ENCODE peak calls at places on chromosomes 16 and 17, in nine cellular contexts. One of them, this sample, is unnamed.

GRCh38 chr16:12920739-12921138 is 19.3 kb downstream of the SHISA9 start:
- DNase-seq in GM10248: no peak
- DNase-seq in K562: no peak
- DNase-seq in psoas muscle: no peak
- DNase-seq in heart right ventricle: no peak
- DNase-seq in suprapubic skin: no peak
- DNase-seq in nephron progenitor cell: no peak
- DNase-seq in Calu3: no peak
- DNase-seq in BJ: no peak
- DNase-seq in this sample: no peak

GRCh38 chr17:35900280-35900679 is 20.1 kb upstream of the CCL5 start:
- DNase-seq in psoas muscle: no peak
- DNase-seq in suprapubic skin: no peak
- DNase-seq in Calu3: no peak
- DNase-seq in nephron progenitor cell: peak
- DNase-seq in heart right ventricle: no peak
- DNase-seq in K562: no peak
- DNase-seq in BJ: no peak
- DNase-seq in GM10248: no peak
- DNase-seq in this sample: no peak

GRCh38 chr17:1331708-1332107 is 52.2 kb downstream of the TRARG1 start:
- DNase-seq in BJ: no peak
- DNase-seq in Calu3: no peak
- DNase-seq in nephron progenitor cell: no peak
- DNase-seq in heart right ventricle: peak
- DNase-seq in GM10248: no peak
- DNase-seq in suprapubic skin: peak
- DNase-seq in psoas muscle: no peak
- DNase-seq in K562: peak
- DNase-seq in this sample: no peak

GRCh38 chr16:15055141-15056053 is 477 bp downstream of the NTAN1 start:
- DNase-seq in K562: peak
- DNase-seq in suprapubic skin: peak
- DNase-seq in nephron progenitor cell: no peak
- DNase-seq in Calu3: no peak
- DNase-seq in GM10248: no peak
- DNase-seq in heart right ventricle: peak
- DNase-seq in BJ: no peak
- DNase-seq in psoas muscle: peak
- DNase-seq in this sample: no peak

GRCh38 chr17:70563301-70563820 is 394.0 kb downstream of the KCNJ2 start:
- DNase-seq in Calu3: no peak
- DNase-seq in K562: no peak
- DNase-seq in GM10248: no peak
- DNase-seq in heart right ventricle: no peak
- DNase-seq in psoas muscle: no peak
- DNase-seq in suprapubic skin: no peak
- DNase-seq in BJ: no peak
- DNase-seq in nephron progenitor cell: no peak
- DNase-seq in this sample: no peak

GRCh38 chr16:62829615-62830014 is 793.4 kb upstream of the CDH8 start:
- DNase-seq in Calu3: no peak
- DNase-seq in BJ: no peak
- DNase-seq in K562: no peak
- DNase-seq in nephron progenitor cell: no peak
- DNase-seq in heart right ventricle: no peak
- DNase-seq in suprapubic skin: no peak
- DNase-seq in GM10248: no peak
- DNase-seq in psoas muscle: no peak
- DNase-seq in this sample: no peak

GRCh38 chr17:82188001-82188961 is 24.4 kb downstream of the CCDC57 start:
- DNase-seq in nephron progenitor cell: no peak
- DNase-seq in heart right ventricle: no peak
- DNase-seq in suprapubic skin: no peak
- DNase-seq in GM10248: no peak
- DNase-seq in psoas muscle: peak
- DNase-seq in BJ: no peak
- DNase-seq in Calu3: no peak
- DNase-seq in K562: no peak
- DNase-seq in this sample: no peak

GRCh38 chr17:65418622-65419021 is 142.8 kb downstream of the AXIN2 start:
- DNase-seq in nephron progenitor cell: no peak
- DNase-seq in suprapubic skin: no peak
- DNase-seq in K562: no peak
- DNase-seq in psoas muscle: peak
- DNase-seq in BJ: no peak
- DNase-seq in Calu3: no peak
- DNase-seq in heart right ventricle: no peak
- DNase-seq in GM10248: no peak
- DNase-seq in this sample: no peak

GRCh38 chr17:17151962-17152361 is 54.2 kb downstream of the PLD6 start:
- DNase-seq in Calu3: peak
- DNase-seq in K562: no peak
- DNase-seq in GM10248: no peak
- DNase-seq in BJ: peak
- DNase-seq in suprapubic skin: peak
- DNase-seq in heart right ventricle: peak
- DNase-seq in psoas muscle: peak
- DNase-seq in nephron progenitor cell: no peak
- DNase-seq in this sample: no peak

GRCh38 chr16:68490829-68491575 is 42.7 kb upstream of the SMPD3 start:
- DNase-seq in suprapubic skin: no peak
- DNase-seq in Calu3: peak
- DNase-seq in nephron progenitor cell: peak
- DNase-seq in GM10248: no peak
- DNase-seq in heart right ventricle: no peak
- DNase-seq in K562: no peak
- DNase-seq in psoas muscle: no peak
- DNase-seq in BJ: peak
- DNase-seq in this sample: no peak

GRCh38 chr17:46139365-46140210 is 53.6 kb downstream of the KANSL1 start:
- DNase-seq in heart right ventricle: no peak
- DNase-seq in Calu3: no peak
- DNase-seq in suprapubic skin: no peak
- DNase-seq in nephron progenitor cell: no peak
- DNase-seq in GM10248: no peak
- DNase-seq in BJ: no peak
- DNase-seq in K562: no peak
- DNase-seq in psoas muscle: no peak
- DNase-seq in this sample: no peak

GRCh38 chr16:73473713-73474112 is 425.8 kb upstream of the ZFHX3 start:
- DNase-seq in Calu3: no peak
- DNase-seq in heart right ventricle: no peak
- DNase-seq in suprapubic skin: no peak
- DNase-seq in BJ: no peak
- DNase-seq in nephron progenitor cell: no peak
- DNase-seq in psoas muscle: no peak
- DNase-seq in GM10248: no peak
- DNase-seq in K562: no peak
- DNase-seq in this sample: no peak

GRCh38 chr16:50069060-50069459 is 3.3 kb downstream of the HEATR3 start:
- DNase-seq in nephron progenitor cell: no peak
- DNase-seq in psoas muscle: no peak
- DNase-seq in K562: no peak
- DNase-seq in GM10248: no peak
- DNase-seq in BJ: no peak
- DNase-seq in suprapubic skin: no peak
- DNase-seq in heart right ventricle: no peak
- DNase-seq in Calu3: no peak
- DNase-seq in this sample: no peak

GRCh38 chr17:40547079-40547784 is 18.0 kb downstream of the CCR7 start:
- DNase-seq in heart right ventricle: no peak
- DNase-seq in nephron progenitor cell: no peak
- DNase-seq in K562: no peak
- DNase-seq in psoas muscle: peak
- DNase-seq in Calu3: no peak
- DNase-seq in suprapubic skin: peak
- DNase-seq in BJ: no peak
- DNase-seq in GM10248: no peak
- DNase-seq in this sample: no peak

GRCh38 chr17:56891751-56892150 is 22.1 kb downstream of the TRIM25 start:
- DNase-seq in Calu3: no peak
- DNase-seq in heart right ventricle: peak
- DNase-seq in BJ: no peak
- DNase-seq in suprapubic skin: no peak
- DNase-seq in GM10248: no peak
- DNase-seq in K562: peak
- DNase-seq in psoas muscle: peak
- DNase-seq in nephron progenitor cell: peak
- DNase-seq in this sample: peak
- TF ChIP-seq CTCF in Calu3: no peak
- TF ChIP-seq CTCF in heart right ventricle: peak
- TF ChIP-seq CTCF in BJ: peak
- TF ChIP-seq CTCF in suprapubic skin: peak
- TF ChIP-seq CTCF in GM10248: no peak
- TF ChIP-seq CTCF in K562: peak
- TF ChIP-seq CTCF in psoas muscle: peak
- TF ChIP-seq CTCF in nephron progenitor cell: no peak
- TF ChIP-seq CTCF in this sample: peak

DNA sequence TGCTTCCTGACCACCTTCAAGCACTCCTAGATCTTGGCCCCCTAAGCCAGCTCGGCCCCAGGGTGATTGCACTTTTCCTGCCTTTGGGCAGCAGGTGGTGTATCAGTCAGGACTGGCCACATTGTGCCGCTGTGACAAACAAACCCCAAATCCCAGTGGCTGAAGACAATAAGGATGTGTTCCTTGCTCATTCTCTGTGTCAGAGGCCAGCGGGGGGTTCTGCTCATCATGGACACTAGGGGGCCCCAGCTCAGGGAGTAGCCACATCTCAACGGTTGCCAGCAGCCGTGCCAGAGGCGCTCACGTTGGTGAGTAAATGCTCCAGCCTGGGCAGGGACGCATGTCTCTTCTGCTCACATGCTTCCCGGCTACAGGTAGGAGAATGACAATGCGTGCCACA is 60.4 kb downstream of the ZDHHC7 start:
- DNase-seq in GM10248: no peak
- DNase-seq in Calu3: peak
- DNase-seq in BJ: no peak
- DNase-seq in suprapubic skin: no peak
- DNase-seq in heart right ventricle: no peak
- DNase-seq in psoas muscle: no peak
- DNase-seq in K562: peak
- DNase-seq in nephron progenitor cell: peak
- DNase-seq in this sample: no peak
- TF ChIP-seq CTCF in GM10248: peak
- TF ChIP-seq CTCF in Calu3: peak
- TF ChIP-seq CTCF in BJ: peak
- TF ChIP-seq CTCF in suprapubic skin: no peak
- TF ChIP-seq CTCF in heart right ventricle: no peak
- TF ChIP-seq CTCF in psoas muscle: peak
- TF ChIP-seq CTCF in K562: peak
- TF ChIP-seq CTCF in nephron progenitor cell: no peak
- TF ChIP-seq CTCF in this sample: peak

GRCh38 chr16:31459722-31460581 is 651 bp downstream of the ARMC5 start:
- DNase-seq in heart right ventricle: peak
- DNase-seq in psoas muscle: peak
- DNase-seq in GM10248: peak
- DNase-seq in nephron progenitor cell: peak
- DNase-seq in BJ: peak
- DNase-seq in suprapubic skin: peak
- DNase-seq in Calu3: peak
- DNase-seq in K562: peak
- DNase-seq in this sample: peak

GRCh38 chr16:31461921-31462804 is 2.9 kb downstream of the ARMC5 start:
- DNase-seq in heart right ventricle: no peak
- DNase-seq in psoas muscle: peak
- DNase-seq in K562: no peak
- DNase-seq in GM10248: no peak
- DNase-seq in BJ: no peak
- DNase-seq in Calu3: no peak
- DNase-seq in nephron progenitor cell: no peak
- DNase-seq in suprapubic skin: peak
- DNase-seq in this sample: no peak

GRCh38 chr16:31461201-31461920 is 2.1 kb downstream of the ARMC5 start:
- DNase-seq in psoas muscle: peak
- DNase-seq in Calu3: no peak
- DNase-seq in nephron progenitor cell: no peak
- DNase-seq in BJ: no peak
- DNase-seq in suprapubic skin: peak
- DNase-seq in GM10248: no peak
- DNase-seq in K562: no peak
- DNase-seq in heart right ventricle: no peak
- DNase-seq in this sample: no peak

GRCh38 chr16:31458835-31459721 is at the start of gene ARMC5:
- DNase-seq in heart right ventricle: peak
- DNase-seq in GM10248: peak
- DNase-seq in nephron progenitor cell: peak
- DNase-seq in Calu3: peak
- DNase-seq in BJ: peak
- DNase-seq in K562: peak
- DNase-seq in psoas muscle: peak
- DNase-seq in suprapubic skin: peak
- DNase-seq in this sample: peak

GRCh38 chr16:31460582-31461002 is 1.3 kb downstream of the ARMC5 start:
- DNase-seq in K562: peak
- DNase-seq in heart right ventricle: no peak
- DNase-seq in psoas muscle: peak
- DNase-seq in nephron progenitor cell: no peak
- DNase-seq in GM10248: peak
- DNase-seq in BJ: no peak
- DNase-seq in Calu3: no peak
- DNase-seq in suprapubic skin: peak
- DNase-seq in this sample: no peak
- TF ChIP-seq CTCF in K562: peak
- TF ChIP-seq CTCF in heart right ventricle: peak
- TF ChIP-seq CTCF in psoas muscle: peak
- TF ChIP-seq CTCF in nephron progenitor cell: peak
- TF ChIP-seq CTCF in GM10248: peak
- TF ChIP-seq CTCF in BJ: peak
- TF ChIP-seq CTCF in Calu3: peak
- TF ChIP-seq CTCF in suprapubic skin: peak
- TF ChIP-seq CTCF in this sample: peak

DNA sequence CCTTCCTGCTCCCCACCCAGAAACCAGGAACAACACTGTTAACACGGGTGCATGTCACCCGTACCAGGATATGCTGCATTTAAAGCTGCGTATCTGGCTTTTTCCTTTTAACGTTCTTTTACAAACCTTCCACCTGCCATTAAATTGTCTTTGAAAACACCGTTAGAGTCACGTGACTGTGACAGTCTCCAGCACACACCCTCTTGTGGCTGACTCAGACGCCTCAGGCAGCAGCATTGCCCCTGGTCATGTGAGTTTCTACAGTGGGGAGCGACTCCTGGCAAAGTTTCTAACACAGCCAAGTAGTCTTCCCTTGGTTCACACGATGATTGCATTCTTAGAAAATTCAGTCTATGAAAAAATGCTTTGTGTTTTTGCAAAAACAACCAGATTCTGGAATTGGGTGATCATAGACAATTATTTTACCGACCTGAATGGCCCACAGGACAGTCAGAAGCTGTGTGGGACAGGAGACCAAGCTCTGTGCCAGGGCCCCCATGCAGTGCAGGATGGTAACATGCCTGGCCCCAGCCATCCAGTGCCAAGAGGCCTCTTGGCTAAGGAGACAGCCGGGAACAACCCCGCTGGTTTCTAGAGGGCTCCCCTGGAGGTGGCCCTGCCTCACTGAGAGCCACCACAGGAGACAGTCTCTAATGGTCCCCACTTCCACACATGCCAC is 199.1 kb downstream of the KATNIP start:
- DNase-seq in BJ: peak
- DNase-seq in GM10248: peak
- DNase-seq in K562: peak
- DNase-seq in suprapubic skin: no peak
- DNase-seq in nephron progenitor cell: no peak
- DNase-seq in psoas muscle: no peak
- DNase-seq in heart right ventricle: no peak
- DNase-seq in Calu3: peak
- DNase-seq in this sample: peak
- TF ChIP-seq CTCF in BJ: peak
- TF ChIP-seq CTCF in GM10248: no peak
- TF ChIP-seq CTCF in K562: peak
- TF ChIP-seq CTCF in suprapubic skin: no peak
- TF ChIP-seq CTCF in nephron progenitor cell: no peak
- TF ChIP-seq CTCF in psoas muscle: no peak
- TF ChIP-seq CTCF in heart right ventricle: peak
- TF ChIP-seq CTCF in Calu3: no peak
- TF ChIP-seq CTCF in this sample: no peak